ENCODE peak calls at places on chromosome 1, in six cellular contexts. B is HCT116, Q is H1, N is GM12878, I is K562, H is HepG2. G is an unnamed sample.

GRCh38 chr1:119987112-119987511 is 82.3 kb downstream of the NOTCH2 start:
- DNase-seq in B (no peak), Q (no peak), N (no peak), I (no peak), H (no peak), G (no peak)

GRCh38 chr1:7335224-7335879 is 435.7 kb upstream of the VAMP3 start:
- DNase-seq in B (no peak), Q (no peak), N (no peak), I (no peak), H (no peak), G (no peak)

GRCh38 chr1:183804916-183805734 is at the start of gene RGL1:
- DNase-seq in B (peak), Q (no peak), N (no peak), I (no peak), H (peak), G (no peak)

GRCh38 chr1:192929606-192930005 is 120.8 kb downstream of the RGS2 start:
- DNase-seq in B (no peak), Q (no peak), N (no peak), I (no peak), H (no peak), G (no peak)

GRCh38 chr1:107547363-107548155 is 406.7 kb downstream of the NTNG1 start:
- DNase-seq in B (no peak), Q (no peak), N (no peak), I (no peak), H (no peak), G (no peak)

GRCh38 chr1:2431503-2431902 is 19.1 kb upstream of the PEX10 start:
- DNase-seq in B (no peak), Q (no peak), N (no peak), I (no peak), H (no peak), G (no peak)

GRCh38 chr1:17831619-17832018 is 76.5 kb downstream of the ACTL8 start:
- DNase-seq in B (no peak), Q (peak), N (no peak), I (peak), H (peak), G (peak)

GRCh38 chr1:178496410-178497135 is at the start of gene CLEC20A:
- DNase-seq in B (no peak), Q (no peak), N (no peak), I (no peak), H (no peak), G (no peak)

GRCh38 chr1:108925920-108926319 is 37.4 kb downstream of the CLCC1 start:
- DNase-seq in B (no peak), Q (no peak), N (no peak), I (no peak), H (no peak), G (no peak)

GRCh38 chr1:92543131-92544055 is 56.7 kb upstream of the GFI1 start:
- DNase-seq in B (no peak), Q (no peak), N (no peak), I (no peak), H (no peak), G (no peak)

GRCh38 chr1:1307908-1308755 is at the start of the genes ACAP3 and PUSL1:
- DNase-seq in B (peak), Q (no peak), N (peak), I (peak), H (peak), G (peak)

GRCh38 chr1:161727343-161727924 is 6.1 kb downstream of the FCRLB start:
- DNase-seq in B (no peak), Q (no peak), N (no peak), I (peak), H (no peak), G (no peak)

GRCh38 chr1:36109041-36109679 is 15.9 kb downstream of the COL8A2 start:
- DNase-seq in B (no peak), Q (no peak), N (no peak), I (no peak), H (no peak), G (no peak)

DNA sequence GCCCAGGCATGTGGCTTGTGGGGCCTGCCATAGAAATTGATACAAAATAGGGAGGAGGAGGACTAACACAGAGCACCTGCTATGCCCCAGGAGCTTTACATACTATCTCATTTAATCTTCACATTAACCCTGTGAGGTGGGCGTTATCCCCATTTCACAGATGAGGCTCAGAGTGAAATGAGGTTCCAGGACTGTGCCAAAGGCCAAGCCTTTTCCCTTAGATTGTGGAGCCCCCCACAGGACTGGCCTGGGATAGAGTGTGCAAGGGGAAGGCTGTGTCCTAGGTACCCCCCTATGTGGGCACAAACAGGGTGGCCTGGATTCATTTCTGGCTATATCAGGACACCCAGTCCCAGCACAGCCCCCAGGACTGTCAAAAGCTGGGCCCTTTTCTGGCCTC is 2.2 kb upstream of the DDOST start:
- DNase-seq in B (no peak), Q (no peak), N (no peak), I (peak), H (no peak), G (no peak)
- TF ChIP-seq YY1 in B (no peak), Q (no peak), N (no peak), I (no peak), H (no peak), G (no peak)

GRCh38 chr1:53475661-53476060 is 16.5 kb downstream of the DMRTB1 start:
- DNase-seq in B (no peak), Q (no peak), N (no peak), I (no peak), H (no peak), G (no peak)
- TF ChIP-seq ZNF274 in B (no peak), Q (no peak), N (no peak), I (no peak), H (no peak), G (no peak)

DNA sequence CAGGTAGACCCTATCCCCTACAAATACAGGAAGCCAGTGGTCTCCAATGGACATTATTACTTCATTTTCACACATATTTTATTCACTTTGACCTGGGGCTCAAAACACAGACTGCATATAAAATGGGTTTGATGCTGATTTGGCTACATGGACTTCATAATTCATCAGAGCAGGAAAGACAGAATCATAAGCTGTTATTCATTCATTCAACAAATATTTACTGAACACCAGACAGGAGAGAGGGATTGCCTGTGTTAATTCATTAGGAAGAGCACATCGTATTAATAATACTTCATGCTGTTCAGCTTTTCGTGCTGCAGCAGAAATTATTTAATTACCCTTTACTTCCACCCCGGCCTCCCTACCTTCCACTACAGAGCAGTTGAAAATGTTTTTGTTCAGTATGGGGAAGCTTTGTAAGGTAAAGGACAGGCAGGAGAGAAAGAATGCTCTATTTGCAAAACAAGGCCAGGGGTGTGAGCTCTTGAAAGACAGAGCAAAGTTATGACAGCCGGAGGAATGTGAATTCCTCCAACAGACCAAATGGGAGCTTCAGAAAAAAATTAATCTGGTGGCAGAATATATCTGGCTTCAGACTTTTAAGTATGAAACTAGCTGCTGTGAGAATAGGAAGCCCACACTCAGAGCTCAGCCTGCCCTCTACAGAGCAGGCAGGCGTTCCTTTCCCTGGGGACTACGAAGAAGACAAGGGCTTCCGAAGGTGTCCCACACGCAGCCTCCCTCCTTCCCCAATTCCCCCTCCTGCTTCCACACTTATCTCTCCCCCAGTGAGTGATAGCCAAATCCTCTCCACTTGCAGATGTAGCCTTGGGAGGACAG is 58.0 kb downstream of the MDM4 start:
- DNase-seq in B (no peak), Q (no peak), N (no peak), I (no peak), H (no peak), G (no peak)
- H3K4me3 ChIP-seq in B (no peak), Q (no peak), N (no peak), I (no peak), H (no peak), G (no peak)

GRCh38 chr1:96554364-96554763 is 167.2 kb upstream of the PTBP2 start:
- DNase-seq in B (no peak), Q (no peak), N (no peak), I (no peak), H (no peak), G (no peak)
- TF ChIP-seq YY1 in B (no peak), Q (no peak), N (no peak), I (no peak), H (no peak), G (no peak)

DNA sequence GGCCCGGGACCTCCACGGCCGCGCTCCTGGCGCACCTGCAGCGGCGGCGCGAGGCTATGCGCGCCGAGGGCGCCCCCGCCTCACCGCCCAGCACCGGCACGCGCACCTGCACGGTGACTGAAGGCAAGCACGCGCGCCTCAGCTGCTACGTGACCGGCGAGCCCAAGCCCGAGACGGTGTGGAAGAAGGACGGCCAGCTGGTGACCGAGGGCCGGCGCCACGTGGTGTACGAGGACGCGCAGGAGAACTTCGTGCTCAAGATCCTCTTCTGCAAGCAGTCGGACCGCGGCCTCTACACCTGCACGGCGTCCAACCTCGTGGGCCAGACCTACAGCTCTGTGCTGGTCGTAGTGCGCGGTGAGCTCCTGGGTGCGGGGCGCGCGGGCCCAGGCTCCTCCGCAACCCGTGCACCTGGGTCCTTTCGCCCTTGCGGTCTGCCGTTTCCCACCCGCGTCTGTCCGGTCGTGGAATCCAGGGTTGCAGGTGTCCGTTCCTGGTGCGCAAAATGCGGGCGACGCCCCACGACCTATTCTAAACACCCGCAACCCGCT is 4.6 kb downstream of the OBSCN start:
- DNase-seq in B (no peak), Q (no peak), N (no peak), I (no peak), H (no peak), G (no peak)
- TF ChIP-seq ZNF274 in B (no peak), Q (no peak), N (no peak), I (no peak), H (no peak), G (no peak)

G was measured in NT2/D1.